ENCODE peak calls at places on chromosome 19, in four cellular contexts. One of them, this sample, is unnamed.

GRCh38 chr19:1453525-1454371 is 3.8 kb downstream of the APC2 start:
- DNase-seq in H1: no peak
- DNase-seq in GM12878: no peak
- DNase-seq in GM23338: peak; percentile 56
- DNase-seq in this sample: no peak

GRCh38 chr19:30375651-30376050 is 3.5 kb downstream of the ZNF536 start:
- DNase-seq in H1: no peak
- DNase-seq in GM12878: no peak
- DNase-seq in GM23338: no peak
- DNase-seq in this sample: no peak

GRCh38 chr19:4369888-4370260 is 26.5 kb downstream of the MPND start:
- DNase-seq in H1: peak; percentile 74
- DNase-seq in GM12878: no peak
- DNase-seq in GM23338: peak; percentile 65
- DNase-seq in this sample: peak; percentile 63

GRCh38 chr19:1000095-1000494 is at the start of gene GRIN3B:
- DNase-seq in H1: peak; percentile 89
- DNase-seq in GM12878: no peak
- DNase-seq in GM23338: peak; percentile 90
- DNase-seq in this sample: peak; percentile 90

GRCh38 chr19:4531562-4532165 is 3.4 kb downstream of the PLIN5 start:
- DNase-seq in H1: no peak
- DNase-seq in GM12878: no peak
- DNase-seq in GM23338: no peak
- DNase-seq in this sample: no peak

GRCh38 chr19:49790866-49791265 is 22.2 kb downstream of the FUZ start:
- DNase-seq in H1: no peak
- DNase-seq in GM12878: no peak
- DNase-seq in GM23338: no peak
- DNase-seq in this sample: no peak

GRCh38 chr19:6694147-6694815 is 24.3 kb upstream of the TNFSF14 start:
- DNase-seq in H1: no peak
- DNase-seq in GM12878: no peak
- DNase-seq in GM23338: peak; percentile 50
- DNase-seq in this sample: no peak

GRCh38 chr19:39317476-39317875 is 3.2 kb downstream of the LRFN1 start:
- DNase-seq in H1: no peak
- DNase-seq in GM12878: no peak
- DNase-seq in GM23338: no peak
- DNase-seq in this sample: no peak

GRCh38 chr19:30003862-30004261 is 61.8 kb downstream of the URI1 start:
- DNase-seq in H1: no peak
- DNase-seq in GM12878: no peak
- DNase-seq in GM23338: no peak
- DNase-seq in this sample: no peak

GRCh38 chr19:2484178-2484937 is 8.4 kb downstream of the GADD45B start:
- DNase-seq in H1: no peak
- DNase-seq in GM12878: no peak
- DNase-seq in GM23338: no peak
- DNase-seq in this sample: no peak

GRCh38 chr19:31135841-31136240 is 213.4 kb downstream of the TSHZ3 start:
- DNase-seq in H1: no peak
- DNase-seq in GM12878: no peak
- DNase-seq in GM23338: no peak
- DNase-seq in this sample: no peak

DNA sequence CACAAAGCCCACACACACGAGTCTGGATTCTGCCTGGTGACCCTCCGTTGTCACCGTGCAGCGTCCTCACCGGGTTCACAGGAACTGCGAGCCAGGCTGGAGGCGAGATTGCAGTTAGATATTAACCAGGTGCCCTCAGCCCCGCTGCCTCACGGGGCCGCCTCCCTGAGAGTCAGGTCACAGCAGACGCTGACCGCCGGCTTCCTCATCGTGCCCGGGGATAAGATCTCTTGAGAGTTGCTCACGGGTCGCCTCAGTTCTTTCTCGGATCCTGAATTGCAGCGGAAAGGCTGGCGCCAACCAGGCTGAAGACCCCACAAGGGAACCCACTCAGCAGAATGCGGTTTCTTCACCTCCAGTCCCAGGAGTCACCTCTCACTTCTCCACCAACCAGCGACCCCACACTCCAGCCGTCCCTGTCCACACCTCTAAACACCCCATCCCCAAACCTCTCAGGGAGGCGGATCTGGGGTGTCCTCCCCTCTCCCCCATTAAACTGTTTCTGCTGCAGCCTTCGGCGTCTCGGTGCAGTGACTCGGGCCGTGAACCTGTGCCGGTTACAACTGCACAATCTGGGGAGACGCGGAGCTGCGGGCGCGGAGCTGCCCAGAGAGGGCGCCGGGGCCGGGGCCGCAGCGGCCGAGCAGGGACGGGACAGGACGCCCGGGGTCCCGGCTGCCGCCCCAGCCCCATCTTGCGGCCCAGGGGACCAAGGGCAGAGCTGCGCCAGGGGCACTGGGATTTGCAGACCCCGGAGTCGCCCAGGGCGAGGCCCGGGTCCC is 591 bp downstream of the ZNF823 start:
- DNase-seq in H1: peak; percentile 62
- DNase-seq in GM12878: no peak
- DNase-seq in GM23338: peak; percentile 56
- DNase-seq in this sample: peak; percentile 50
- TF ChIP-seq CREB1 in H1: no peak
- TF ChIP-seq CREB1 in GM12878: no peak
- TF ChIP-seq CREB1 in GM23338: no peak
- TF ChIP-seq CREB1 in this sample: no peak

GRCh38 chr19:43450545-43450997 is 14.8 kb downstream of the LYPD3 start:
- DNase-seq in H1: no peak
- DNase-seq in GM12878: no peak
- DNase-seq in GM23338: no peak
- DNase-seq in this sample: no peak

GRCh38 chr19:43446746-43447489 is 18.5 kb downstream of the LYPD3 start:
- DNase-seq in H1: peak; percentile 85
- DNase-seq in GM12878: no peak
- DNase-seq in GM23338: peak; percentile 89
- DNase-seq in this sample: peak; percentile 84

GRCh38 chr19:43445426-43445825 is 20.0 kb downstream of the LYPD3 start:
- DNase-seq in H1: no peak
- DNase-seq in GM12878: no peak
- DNase-seq in GM23338: no peak
- DNase-seq in this sample: no peak

GRCh38 chr19:43444531-43445340 is 20.7 kb downstream of the LYPD3 start:
- DNase-seq in H1: no peak
- DNase-seq in GM12878: no peak
- DNase-seq in GM23338: no peak
- DNase-seq in this sample: no peak

DNA sequence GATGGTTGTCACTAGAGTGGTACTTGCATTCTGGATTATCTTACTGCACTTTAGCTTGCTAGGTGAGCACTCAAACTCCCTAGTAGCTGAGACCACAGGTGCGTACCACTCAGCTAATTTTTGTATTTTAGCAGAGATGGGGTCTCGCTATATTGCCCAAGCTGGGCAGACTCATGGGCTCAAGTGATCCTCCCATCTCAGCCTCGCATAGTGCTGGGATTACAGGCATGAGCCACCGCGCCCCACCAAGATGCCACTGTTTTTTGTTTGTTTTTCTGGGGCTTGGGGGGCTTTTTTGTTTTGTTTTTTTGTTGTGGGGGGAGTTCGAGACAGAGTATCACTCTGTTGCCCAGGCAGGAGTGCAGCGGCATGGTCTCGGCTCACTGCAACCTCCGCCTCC is 17.8 kb downstream of the LYPD3 start:
- DNase-seq in H1: no peak
- DNase-seq in GM12878: no peak
- DNase-seq in GM23338: no peak
- DNase-seq in this sample: no peak
- TF ChIP-seq CREB1 in H1: no peak
- TF ChIP-seq CREB1 in GM12878: no peak
- TF ChIP-seq CREB1 in GM23338: no peak
- TF ChIP-seq CREB1 in this sample: no peak

GRCh38 chr19:46922465-46922864 is 61.7 kb downstream of the ARHGAP35 start:
- DNase-seq in H1: no peak
- DNase-seq in GM12878: no peak
- DNase-seq in GM23338: no peak
- DNase-seq in this sample: no peak
- TF ChIP-seq CREB1 in H1: no peak
- TF ChIP-seq CREB1 in GM12878: no peak
- TF ChIP-seq CREB1 in GM23338: no peak
- TF ChIP-seq CREB1 in this sample: no peak

GRCh38 chr19:19304186-19304975 is 15.9 kb downstream of the SUGP1 start:
- DNase-seq in H1: no peak
- DNase-seq in GM12878: no peak
- DNase-seq in GM23338: no peak
- DNase-seq in this sample: no peak

GRCh38 chr19:19296953-19297689 is 23.2 kb downstream of the SUGP1 start:
- DNase-seq in H1: no peak
- DNase-seq in GM12878: no peak
- DNase-seq in GM23338: no peak
- DNase-seq in this sample: no peak

GRCh38 chr19:19303411-19303810 is 16.9 kb downstream of the SUGP1 start:
- DNase-seq in H1: no peak
- DNase-seq in GM12878: no peak
- DNase-seq in GM23338: no peak
- DNase-seq in this sample: no peak

GRCh38 chr19:19297759-19298158 is 22.6 kb downstream of the SUGP1 start:
- DNase-seq in H1: no peak
- DNase-seq in GM12878: no peak
- DNase-seq in GM23338: no peak
- DNase-seq in this sample: no peak

GRCh38 chr19:19300613-19301012 is 19.7 kb downstream of the SUGP1 start:
- DNase-seq in H1: no peak
- DNase-seq in GM12878: no peak
- DNase-seq in GM23338: no peak
- DNase-seq in this sample: no peak
- TF ChIP-seq CREB1 in H1: no peak
- TF ChIP-seq CREB1 in GM12878: no peak
- TF ChIP-seq CREB1 in GM23338: no peak
- TF ChIP-seq CREB1 in this sample: no peak

This sample was measured in WTC11.